ENCODE peak calls at places on chromosomes 4 and X, in nine cellular contexts. One of them, this sample, is unnamed.

GRCh38 chr4:73021634-73022033 is 47.9 kb downstream of the COX18 start:
- DNase-seq in BJ: no peak
- DNase-seq in endothelial cell: no peak
- DNase-seq in non-pigmented ciliary epithelial cell: no peak
- DNase-seq in GM12891: peak
- DNase-seq in AG09309: peak
- DNase-seq in body of pancreas: no peak
- DNase-seq in NCI-H2081 treated with DMSO at 0.1 percent for 48 hours: no peak
- DNase-seq in naive thymus-derived CD8-positive, alpha-beta T cell: no peak
- DNase-seq in this sample: no peak

GRCh38 chr4:73843369-73843768 is 6.9 kb downstream of the CXCL6 start:
- DNase-seq in non-pigmented ciliary epithelial cell: no peak
- DNase-seq in BJ: no peak
- DNase-seq in body of pancreas: no peak
- DNase-seq in GM12891: no peak
- DNase-seq in endothelial cell: no peak
- DNase-seq in naive thymus-derived CD8-positive, alpha-beta T cell: no peak
- DNase-seq in NCI-H2081 treated with DMSO at 0.1 percent for 48 hours: no peak
- DNase-seq in AG09309: no peak
- DNase-seq in this sample: no peak

GRCh38 chr4:142473960-142474338 is 372.2 kb downstream of the INPP4B start:
- DNase-seq in NCI-H2081 treated with DMSO at 0.1 percent for 48 hours: no peak
- DNase-seq in naive thymus-derived CD8-positive, alpha-beta T cell: no peak
- DNase-seq in body of pancreas: peak
- DNase-seq in non-pigmented ciliary epithelial cell: no peak
- DNase-seq in GM12891: no peak
- DNase-seq in AG09309: no peak
- DNase-seq in endothelial cell: no peak
- DNase-seq in BJ: no peak
- DNase-seq in this sample: no peak

GRCh38 chrX:133654801-133655200 is 239.5 kb upstream of the GPC4 start:
- DNase-seq in naive thymus-derived CD8-positive, alpha-beta T cell: no peak
- DNase-seq in NCI-H2081 treated with DMSO at 0.1 percent for 48 hours: no peak
- DNase-seq in BJ: no peak
- DNase-seq in AG09309: no peak
- DNase-seq in GM12891: no peak
- DNase-seq in endothelial cell: no peak
- DNase-seq in body of pancreas: no peak
- DNase-seq in non-pigmented ciliary epithelial cell: no peak
- DNase-seq in this sample: no peak

GRCh38 chrX:121641560-121641959 is 594.1 kb downstream of the GLUD2 start:
- DNase-seq in body of pancreas: no peak
- DNase-seq in NCI-H2081 treated with DMSO at 0.1 percent for 48 hours: no peak
- DNase-seq in AG09309: peak
- DNase-seq in GM12891: no peak
- DNase-seq in endothelial cell: no peak
- DNase-seq in BJ: peak
- DNase-seq in non-pigmented ciliary epithelial cell: no peak
- DNase-seq in naive thymus-derived CD8-positive, alpha-beta T cell: no peak
- DNase-seq in this sample: no peak

GRCh38 chrX:30597258-30598012 is 19.9 kb upstream of the TASL start:
- DNase-seq in GM12891: no peak
- DNase-seq in naive thymus-derived CD8-positive, alpha-beta T cell: no peak
- DNase-seq in body of pancreas: no peak
- DNase-seq in endothelial cell: no peak
- DNase-seq in BJ: no peak
- DNase-seq in AG09309: no peak
- DNase-seq in non-pigmented ciliary epithelial cell: no peak
- DNase-seq in NCI-H2081 treated with DMSO at 0.1 percent for 48 hours: no peak
- DNase-seq in this sample: no peak

GRCh38 chr4:2637956-2638552 is 101.6 kb downstream of the FAM193A start:
- DNase-seq in non-pigmented ciliary epithelial cell: no peak
- DNase-seq in BJ: no peak
- DNase-seq in GM12891: no peak
- DNase-seq in NCI-H2081 treated with DMSO at 0.1 percent for 48 hours: peak
- DNase-seq in endothelial cell: no peak
- DNase-seq in AG09309: no peak
- DNase-seq in naive thymus-derived CD8-positive, alpha-beta T cell: no peak
- DNase-seq in body of pancreas: peak
- DNase-seq in this sample: no peak

GRCh38 chrX:38803286-38803608 is 2.0 kb downstream of the MID1IP1 start:
- DNase-seq in non-pigmented ciliary epithelial cell: no peak
- DNase-seq in AG09309: no peak
- DNase-seq in BJ: no peak
- DNase-seq in body of pancreas: no peak
- DNase-seq in NCI-H2081 treated with DMSO at 0.1 percent for 48 hours: no peak
- DNase-seq in GM12891: no peak
- DNase-seq in endothelial cell: no peak
- DNase-seq in naive thymus-derived CD8-positive, alpha-beta T cell: no peak
- DNase-seq in this sample: no peak

GRCh38 chr4:70772929-70773555 is 51.3 kb downstream of the RUFY3 start:
- DNase-seq in endothelial cell: no peak
- DNase-seq in non-pigmented ciliary epithelial cell: no peak
- DNase-seq in GM12891: peak
- DNase-seq in BJ: no peak
- DNase-seq in AG09309: no peak
- DNase-seq in naive thymus-derived CD8-positive, alpha-beta T cell: no peak
- DNase-seq in body of pancreas: no peak
- DNase-seq in NCI-H2081 treated with DMSO at 0.1 percent for 48 hours: no peak
- DNase-seq in this sample: no peak

GRCh38 chrX:7711167-7711566 is 131.8 kb upstream of the VCX start:
- DNase-seq in NCI-H2081 treated with DMSO at 0.1 percent for 48 hours: no peak
- DNase-seq in non-pigmented ciliary epithelial cell: no peak
- DNase-seq in endothelial cell: no peak
- DNase-seq in BJ: no peak
- DNase-seq in GM12891: no peak
- DNase-seq in naive thymus-derived CD8-positive, alpha-beta T cell: no peak
- DNase-seq in AG09309: no peak
- DNase-seq in body of pancreas: no peak
- DNase-seq in this sample: no peak

GRCh38 chr4:154464654-154465053 is 26.9 kb downstream of the DCHS2 start:
- DNase-seq in GM12891: no peak
- DNase-seq in endothelial cell: no peak
- DNase-seq in naive thymus-derived CD8-positive, alpha-beta T cell: no peak
- DNase-seq in body of pancreas: no peak
- DNase-seq in AG09309: no peak
- DNase-seq in BJ: no peak
- DNase-seq in non-pigmented ciliary epithelial cell: no peak
- DNase-seq in NCI-H2081 treated with DMSO at 0.1 percent for 48 hours: no peak
- DNase-seq in this sample: no peak

This sample was measured in T follicular helper cell.